ENCODE peak calls at places on chromosomes 13 and 19, in ten cellular contexts. G is effector memory CD4-positive, alpha-beta T cell; Q is activated CD4-positive, alpha-beta T cell treated with anti-CD3 and anti-CD28 coated beads for 1 hour; S is pancreas; V is NCI-H2081 treated with DMSO at 0.1 percent for 48 hours; N is choroid plexus epithelial cell; J is thoracic aorta; O is HFFc6; E is aorta; B is fibroblast of pulmonary artery. T is an unnamed sample.

GRCh38 chr13:41960195-41960699 is 662 bp downstream of the VWA8 start:
- DNase-seq in B (peak), Q (no peak), J (no peak), S (no peak), N (peak), V (no peak), E (no peak), O (peak), G (no peak), T (no peak)

GRCh38 chr19:27918818-27919217 is 1294.1 kb downstream of the UQCRFS1 start:
- DNase-seq in G (no peak), N (no peak), S (no peak), J (no peak), O (no peak), E (no peak), V (no peak), B (no peak), Q (no peak), T (no peak)

GRCh38 chr19:48353682-48354081 is 10.1 kb downstream of the TMEM143 start:
- DNase-seq in E (no peak), B (no peak), Q (no peak), V (no peak), O (no peak), G (no peak), J (no peak), N (peak), S (no peak), T (no peak)

GRCh38 chr13:50236898-50237318 is 221.7 kb downstream of the KCNRG start:
- DNase-seq in V (no peak), Q (no peak), O (no peak), J (no peak), E (no peak), B (peak), G (peak), N (peak), S (no peak), T (no peak)

GRCh38 chr19:19134687-19135158 is 3.6 kb downstream of the TMEM161A start:
- DNase-seq in V (no peak), G (no peak), Q (no peak), S (peak), O (no peak), J (no peak), E (no peak), N (no peak), B (no peak), T (peak)

GRCh38 chr19:47479701-47480503 is 4.1 kb downstream of the KPTN start:
- DNase-seq in Q (no peak), E (no peak), J (no peak), S (no peak), B (no peak), V (no peak), G (no peak), N (peak), O (no peak), T (no peak)

GRCh38 chr13:102369303-102369702 is 32.5 kb downstream of the FGF14 start:
- DNase-seq in Q (no peak), N (peak), J (no peak), G (no peak), V (no peak), B (no peak), S (no peak), E (no peak), O (no peak), T (no peak)

GRCh38 chr13:45534604-45535003 is 69.9 kb downstream of the COG3 start:
- DNase-seq in V (no peak), E (no peak), N (no peak), O (no peak), S (no peak), Q (no peak), G (no peak), B (no peak), J (no peak), T (no peak)

GRCh38 chr13:110306340-110306959 is 507 bp downstream of the COL4A1 start:
- DNase-seq in E (no peak), S (no peak), N (peak), B (peak), J (no peak), Q (no peak), G (no peak), O (no peak), V (no peak), T (no peak)

GRCh38 chr13:51523082-51523518 is 61.2 kb upstream of the WDFY2 start:
- DNase-seq in O (peak), J (no peak), S (no peak), G (peak), B (peak), E (peak), N (peak), V (no peak), Q (no peak), T (no peak)

GRCh38 chr13:93505104-93505952 is 278.7 kb downstream of the GPC6 start:
- DNase-seq in N (peak), J (no peak), Q (no peak), V (no peak), E (no peak), G (no peak), O (no peak), B (peak), S (no peak), T (no peak)

GRCh38 chr19:49678970-49679831 is 2.1 kb downstream of the PRMT1 start:
- DNase-seq in Q (no peak), E (no peak), N (no peak), J (no peak), G (no peak), V (no peak), B (no peak), S (peak), O (no peak), T (no peak)

GRCh38 chr13:30618186-30618937 is 642 bp downstream of the USPL1 start:
- DNase-seq in S (peak), J (no peak), Q (no peak), G (no peak), V (no peak), E (peak), B (no peak), O (no peak), N (peak), T (peak)

GRCh38 chr19:48558018-48558684 is 6.2 kb downstream of the SULT2B1 start:
- DNase-seq in S (peak), N (peak), Q (no peak), J (no peak), O (peak), B (peak), V (no peak), E (peak), G (no peak), T (peak)

GRCh38 chr19:6674868-6675305 is 4.9 kb upstream of the TNFSF14 start:
- DNase-seq in Q (peak), O (peak), N (peak), B (peak), S (no peak), G (peak), V (no peak), J (no peak), E (peak), T (peak)

GRCh38 chr19:16569609-16570320 is 2.5 kb downstream of the SLC35E1 start:
- DNase-seq in V (no peak), S (peak), Q (no peak), J (no peak), N (no peak), G (no peak), E (no peak), B (no peak), O (no peak), T (no peak)

GRCh38 chr13:33544308-33544707 is 258.8 kb upstream of the STARD13 start:
- DNase-seq in S (no peak), B (no peak), V (no peak), O (no peak), E (no peak), G (no peak), J (no peak), N (no peak), Q (no peak), T (no peak)

GRCh38 chr13:74464656-74465055 is 330.5 kb upstream of the KLF12 start:
- DNase-seq in G (no peak), B (no peak), Q (no peak), O (no peak), V (peak), E (no peak), S (no peak), J (no peak), N (peak), T (no peak)

GRCh38 chr19:16659464-16659831 is 496 bp downstream of the SMIM7 start:
- DNase-seq in J (no peak), S (no peak), O (no peak), N (no peak), E (no peak), V (no peak), Q (no peak), B (no peak), G (no peak), T (no peak)

GRCh38 chr19:20661150-20661819 is at the start of gene ZNF626:
- DNase-seq in V (peak), G (peak), O (peak), Q (peak), E (peak), S (peak), B (peak), N (peak), J (peak), T (peak)

GRCh38 chr13:44108345-44108858 is 228.7 kb downstream of the LACC1 start:
- DNase-seq in J (no peak), Q (no peak), E (peak), S (peak), B (no peak), N (no peak), O (no peak), G (no peak), V (no peak), T (peak)

GRCh38 chr13:49503951-49504350 is 8.2 kb downstream of the PHF11 start:
- DNase-seq in J (no peak), G (no peak), O (peak), N (peak), E (no peak), S (no peak), V (no peak), Q (no peak), B (no peak), T (no peak)

GRCh38 chr19:17394891-17395415 is 957 bp upstream of the CCDC194 start:
- DNase-seq in J (no peak), N (peak), Q (peak), S (no peak), O (no peak), E (peak), B (peak), V (no peak), G (no peak), T (peak)

GRCh38 chr19:54189020-54189667 is at the start of gene MBOAT7:
- DNase-seq in E (no peak), Q (peak), G (no peak), N (no peak), V (no peak), J (no peak), B (no peak), O (no peak), S (no peak), T (no peak)

GRCh38 chr13:63156816-63157215 is 1741.2 kb upstream of the PCDH20 start:
- DNase-seq in S (no peak), J (no peak), V (no peak), Q (no peak), E (no peak), G (no peak), N (peak), O (no peak), B (no peak), T (no peak)

GRCh38 chr13:97028441-97029299 is 34.4 kb upstream of the OXGR1 start:
- DNase-seq in V (no peak), J (no peak), S (peak), O (peak), N (peak), E (peak), G (no peak), B (peak), Q (no peak), T (peak)

GRCh38 chr13:43963726-43964125 is 84.0 kb downstream of the LACC1 start:
- DNase-seq in N (peak), S (no peak), B (no peak), J (no peak), V (no peak), Q (no peak), G (no peak), E (no peak), O (no peak), T (no peak)

GRCh38 chr19:438416-438958 is 22.3 kb downstream of the SHC2 start:
- DNase-seq in E (no peak), V (no peak), B (no peak), G (no peak), S (no peak), J (no peak), Q (no peak), N (no peak), O (no peak), T (no peak)

GRCh38 chr13:27857271-27857670 is 62.5 kb upstream of the PDX1 start:
- DNase-seq in O (no peak), Q (no peak), V (peak), S (no peak), G (no peak), B (no peak), E (no peak), J (no peak), N (no peak), T (no peak)

GRCh38 chr13:46575843-46576242 is 22.9 kb downstream of the LRCH1 start:
- DNase-seq in G (no peak), E (no peak), J (no peak), Q (no peak), S (no peak), N (peak), V (no peak), O (peak), B (peak), T (no peak)

GRCh38 chr13:95275322-95276118 is 25.7 kb downstream of the ABCC4 start:
- DNase-seq in E (no peak), Q (no peak), N (peak), G (no peak), S (no peak), V (no peak), J (no peak), O (peak), B (peak), T (no peak)

GRCh38 chr19:10431943-10432735 is 11.8 kb downstream of the PDE4A start:
- DNase-seq in Q (peak), O (no peak), V (no peak), E (peak), B (peak), N (no peak), J (no peak), G (peak), S (peak), T (peak)

GRCh38 chr13:75550159-75550567 is 572 bp downstream of the UCHL3 start:
- DNase-seq in V (no peak), O (peak), Q (no peak), B (peak), E (peak), S (peak), G (no peak), J (peak), N (peak), T (peak)

GRCh38 chr13:21486322-21486721 is 27.2 kb upstream of the ZDHHC20 start:
- DNase-seq in E (no peak), V (no peak), N (no peak), G (no peak), S (no peak), J (no peak), B (no peak), Q (no peak), O (peak), T (no peak)

GRCh38 chr19:53553865-53554791 is 16.2 kb downstream of the ZNF331 start:
- DNase-seq in E (peak), O (peak), N (peak), S (peak), V (no peak), J (peak), Q (peak), G (peak), B (peak), T (peak)